ENCODE peak calls at places on chromosomes 7 and 10, in nine cellular contexts. D, Q, X, J, Z, Y, F, V and K are unnamed samples. For H3K4me1, the result is how much of the 10 kb centered on the place peaks cover.

GRCh38 chr7:150399861-150400778 is 21.0 kb downstream of the ZNF775 start:
- DNase-seq in D (no peak), Q (no peak), X (peak), J (peak), Z (no peak), Y (no peak), F (no peak), V (no peak), K (no peak)

GRCh38 chr7:84801396-84801795 is 385.5 kb downstream of the SEMA3D start:
- DNase-seq in D (no peak), Q (no peak), X (no peak), J (no peak), Z (no peak), Y (no peak), F (no peak), V (no peak), K (no peak)

GRCh38 chr7:50533849-50534248 is 31.4 kb downstream of the DDC start:
- DNase-seq in D (no peak), Q (no peak), X (peak), J (peak), Z (no peak), Y (no peak), F (no peak), V (no peak), K (no peak)

GRCh38 chr7:138398857-138399256 is 61.2 kb upstream of the TRIM24 start:
- DNase-seq in D (no peak), Q (no peak), X (no peak), J (no peak), Z (no peak), Y (no peak), F (no peak), V (no peak), K (no peak)

GRCh38 chr7:131328387-131329175 is 905 bp downstream of the MKLN1 start:
- DNase-seq in D (no peak), Q (peak), X (no peak), J (no peak), Z (no peak), Y (no peak), F (no peak), V (no peak), K (no peak)

GRCh38 chr10:27819781-27820531 is 74.3 kb upstream of the MKX start:
- DNase-seq in D (no peak), Q (no peak), X (no peak), J (no peak), Z (no peak), Y (no peak), F (peak), V (no peak), K (no peak)

GRCh38 chr7:90424720-90425119 is 21.5 kb downstream of the CLDN12 start:
- DNase-seq in D (no peak), Q (no peak), X (no peak), J (no peak), Z (no peak), Y (no peak), F (no peak), V (no peak), K (no peak)

GRCh38 chr10:91798736-91799579 is 732 bp downstream of the TNKS2 start:
- DNase-seq in D (peak), Q (peak), X (peak), J (peak), Z (peak), Y (peak), F (no peak), V (no peak), K (no peak)

GRCh38 chr7:30930621-30931020 is 19.0 kb downstream of the AQP1 start:
- DNase-seq in D (no peak), Q (no peak), X (no peak), J (no peak), Z (peak), Y (no peak), F (peak), V (peak), K (peak)

GRCh38 chr10:61899997-61900828 is 1.3 kb upstream of the ARID5B start:
- DNase-seq in D (peak), Q (peak), X (peak), J (peak), Z (peak), Y (peak), F (peak), V (no peak), K (peak)

GRCh38 chr10:84783386-84783785 is 455.0 kb downstream of the CCSER2 start:
- DNase-seq in D (no peak), Q (peak), X (peak), J (no peak), Z (no peak), Y (peak), F (no peak), V (no peak), K (peak)

GRCh38 chr10:72318383-72319262 is 36.1 kb downstream of the DNAJB12 start:
- DNase-seq in D (peak), Q (no peak), X (no peak), J (no peak), Z (no peak), Y (no peak), F (no peak), V (no peak), K (no peak)

GRCh38 chr10:72322030-72322279 is 32.8 kb downstream of the DNAJB12 start:
- DNase-seq in D (peak), Q (no peak), X (no peak), J (no peak), Z (no peak), Y (no peak), F (no peak), V (no peak), K (no peak)

GRCh38 chr10:72320676-72321247 is 34.0 kb downstream of the DNAJB12 start:
- DNase-seq in D (peak), Q (peak), X (peak), J (peak), Z (no peak), Y (peak), F (peak), V (peak), K (peak)

GRCh38 chr10:72321248-72322029 is 33.3 kb downstream of the DNAJB12 start:
- DNase-seq in D (peak), Q (no peak), X (no peak), J (no peak), Z (no peak), Y (no peak), F (no peak), V (no peak), K (no peak)

GRCh38 chr10:72319416-72320254 is 35.1 kb downstream of the DNAJB12 start:
- DNase-seq in D (peak), Q (peak), X (peak), J (peak), Z (peak), Y (peak), F (peak), V (peak), K (peak)
- H3K4me1 ChIP-seq in D (half or more), Q (half or more), X (half or more), J (under half), Z (half or more), Y (half or more), F (under half), V (under half), K (under half)

GRCh38 chr7:27236053-27236410 is 6.6 kb upstream of the EVX1 start:
- DNase-seq in D (no peak), Q (no peak), X (no peak), J (no peak), Z (no peak), Y (no peak), F (no peak), V (no peak), K (no peak)
- H3K4me3 ChIP-seq in D (peak), Q (no peak), X (peak), J (no peak), Z (peak), Y (no peak), F (no peak), V (peak), K (peak)

DNA sequence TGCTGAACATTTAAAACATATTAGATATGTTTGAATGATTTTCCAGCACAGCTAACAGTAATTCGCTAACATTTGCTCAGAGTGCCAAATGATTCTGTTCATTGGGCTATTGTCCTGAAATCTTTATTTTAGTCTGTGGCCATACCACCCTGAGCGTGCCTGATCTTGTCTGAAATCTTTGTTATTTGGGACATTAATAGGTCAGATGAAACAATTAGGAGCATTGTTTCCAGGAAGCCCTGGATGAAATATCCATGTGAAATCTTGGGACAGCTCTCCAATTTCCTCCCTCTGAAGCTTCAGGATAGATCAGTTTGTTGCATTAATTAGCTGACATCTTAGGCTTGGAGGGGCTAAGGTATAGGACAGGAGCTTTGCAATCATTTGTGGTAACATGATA is 512.0 kb downstream of the KIF20B start:
- DNase-seq in D (no peak), Q (no peak), X (no peak), J (no peak), Z (no peak), Y (no peak), F (no peak), V (no peak), K (no peak)
- TF ChIP-seq CTCF in D (no peak), Q (no peak), X (no peak), J (no peak), Z (no peak), Y (no peak), F (no peak), V (no peak), K (no peak)

GRCh38 chr10:80170641-80171040 is 34.7 kb downstream of the ANXA11 start:
- DNase-seq in D (peak), Q (no peak), X (no peak), J (no peak), Z (no peak), Y (no peak), F (no peak), V (no peak), K (no peak)
- H3K4me1 ChIP-seq in D (under half), Q (under half), X (under half), J (under half), Z (under half), Y (under half), F (under half), V (under half), K (under half)

GRCh38 chr10:96584474-96584873 is 2.3 kb downstream of the TM9SF3 start:
- DNase-seq in D (no peak), Q (no peak), X (no peak), J (no peak), Z (no peak), Y (no peak), F (no peak), V (no peak), K (no peak)
- H3K4me3 ChIP-seq in D (no peak), Q (no peak), X (no peak), J (no peak), Z (no peak), Y (no peak), F (no peak), V (no peak), K (no peak)

DNA sequence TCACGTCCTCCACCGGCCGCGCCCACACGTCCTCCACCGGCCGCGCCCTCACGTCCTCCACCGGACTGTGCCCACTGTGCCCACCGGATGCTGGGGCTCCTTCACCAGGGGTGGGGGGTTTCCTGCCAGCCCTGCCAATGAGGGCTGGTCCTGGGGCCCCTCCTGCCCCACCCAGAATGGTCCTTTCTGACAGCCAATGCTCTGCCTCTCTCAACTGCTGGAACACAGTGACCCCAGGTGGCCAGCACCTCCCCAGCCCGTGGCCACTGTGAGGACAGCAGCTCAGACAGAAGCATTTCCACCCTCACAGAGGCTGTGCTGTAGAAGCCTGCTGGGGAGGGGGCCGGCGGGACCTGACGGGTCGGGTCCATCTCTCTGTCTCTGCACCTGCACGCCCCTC is 90.1 kb upstream of the DNAAF5 start:
- DNase-seq in D (no peak), Q (no peak), X (peak), J (no peak), Z (peak), Y (no peak), F (no peak), V (no peak), K (no peak)
- TF ChIP-seq CTCF in D (peak), Q (peak), X (peak), J (no peak), Z (peak), Y (no peak), F (peak), V (peak), K (no peak)

GRCh38 chr7:114589436-114589835 is 174.8 kb downstream of the FOXP2 start:
- DNase-seq in D (no peak), Q (no peak), X (no peak), J (no peak), Z (no peak), Y (no peak), F (no peak), V (no peak), K (no peak)

GRCh38 chr7:114590298-114590697 is 175.7 kb downstream of the FOXP2 start:
- DNase-seq in D (no peak), Q (no peak), X (no peak), J (no peak), Z (no peak), Y (no peak), F (no peak), V (no peak), K (no peak)
- H3K4me1 ChIP-seq in D (under half), Q (under half), X (under half), J (under half), Z (under half), Y (under half), F (under half), V (under half), K (under half)